ENCODE peak calls at places on chromosomes 6 and 20, in six cellular contexts. P is heart right ventricle, W is BE2C, O is psoas muscle, M is ascending aorta, C is aorta. D is an unnamed sample.

GRCh38 chr20:17556842-17557674 is 12.8 kb upstream of the DSTN start:
- DNase-seq in O (peak; percentile 63), W (peak; percentile 53), M (peak; percentile 82), P (peak; percentile 70), C (peak; percentile 78), D (peak; percentile 92)

GRCh38 chr6:27867051-27867940 is 44.9 kb downstream of the OR2B2 start:
- DNase-seq in O (peak; percentile 56), C (peak; percentile 89), P (peak; percentile 53), M (peak; percentile 72), W (peak; percentile 91), D (peak; percentile 85)

GRCh38 chr6:69846770-69847506 is 19.4 kb upstream of the COL19A1 start:
- DNase-seq in P (no peak), O (no peak), W (no peak), M (no peak), C (no peak), D (no peak)

GRCh38 chr6:72149715-72150114 is 263.4 kb downstream of the RIMS1 start:
- DNase-seq in C (no peak), W (no peak), O (no peak), M (no peak), P (no peak), D (no peak)

GRCh38 chr6:15755555-15755954 is 92.7 kb upstream of the DTNBP1 start:
- DNase-seq in W (no peak), O (no peak), C (no peak), P (no peak), M (no peak), D (no peak)

GRCh38 chr6:75604294-75604693 is 2.6 kb downstream of the SENP6 start:
- DNase-seq in M (no peak), W (no peak), C (no peak), P (no peak), O (no peak), D (no peak)

GRCh38 chr20:38094373-38094775 is 60.8 kb downstream of the RPRD1B start:
- DNase-seq in O (peak; percentile 65), P (peak; percentile 61), W (peak; percentile 34), C (peak; percentile 66), M (peak; percentile 84), D (peak; percentile 74)

GRCh38 chr6:35048631-35049083 is 92.5 kb downstream of the TCP11 start:
- DNase-seq in P (peak; percentile 55), M (no peak), C (peak; percentile 86), O (no peak), W (no peak), D (peak; percentile 65)

GRCh38 chr20:7897965-7898364 is 42.3 kb downstream of the HAO1 start:
- DNase-seq in C (no peak), W (no peak), O (no peak), M (no peak), P (no peak), D (no peak)

GRCh38 chr6:132130530-132131298 is 179.5 kb upstream of the CCN2 start:
- DNase-seq in M (peak; percentile 91), O (peak; percentile 23), P (peak; percentile 61), C (peak; percentile 84), W (no peak), D (peak; percentile 71)

GRCh38 chr6:138728672-138729071 is 44.9 kb upstream of the CCDC28A start:
- DNase-seq in M (no peak), P (no peak), O (no peak), C (no peak), W (no peak), D (no peak)

GRCh38 chr6:16437095-16437494 is 198.7 kb downstream of the GMPR start:
- DNase-seq in C (no peak), O (no peak), M (no peak), W (no peak), P (no peak), D (no peak)

GRCh38 chr6:132964868-132965382 is 150.6 kb downstream of the RPS12 start:
- DNase-seq in P (no peak), M (no peak), W (no peak), C (no peak), O (no peak), D (no peak)

GRCh38 chr6:16243055-16243454 is 4.7 kb downstream of the GMPR start:
- DNase-seq in P (no peak), O (no peak), M (peak; percentile 85), C (peak; percentile 66), W (no peak), D (no peak)

GRCh38 chr6:44117397-44118128 is 9.7 kb downstream of the MRPL14 start:
- DNase-seq in P (no peak), M (no peak), W (no peak), O (no peak), C (no peak), D (no peak)

GRCh38 chr20:57350086-57350710 is 857 bp upstream of the RAE1 start:
- DNase-seq in W (no peak), O (no peak), P (no peak), C (no peak), M (no peak), D (no peak)

GRCh38 chr6:37015532-37015931 is 10.1 kb downstream of the FGD2 start:
- DNase-seq in M (no peak), W (no peak), P (no peak), C (no peak), O (no peak), D (no peak)

GRCh38 chr6:37018152-37019064 is 13.0 kb downstream of the FGD2 start:
- DNase-seq in O (peak; percentile 90), C (peak; percentile 94), P (peak; percentile 90), M (peak; percentile 95), W (peak; percentile 93), D (peak; percentile 96)

GRCh38 chr6:37019065-37019450 is 13.6 kb downstream of the FGD2 start:
- DNase-seq in M (no peak), W (peak; percentile 65), C (no peak), O (no peak), P (no peak), D (peak; percentile 6)

GRCh38 chr6:37016995-37017394 is 11.5 kb downstream of the FGD2 start:
- DNase-seq in M (no peak), W (no peak), O (no peak), P (no peak), C (no peak), D (peak; percentile 9)

GRCh38 chr6:37017606-37018005 is 12.2 kb downstream of the FGD2 start:
- DNase-seq in M (no peak), W (peak; percentile 32), P (no peak), C (no peak), O (no peak), D (peak; percentile 51)
- H3K27me3 ChIP-seq in M (no peaks in the 10 kb centered on the region), W (no peaks in the 10 kb centered on the region), P (no peaks in the 10 kb centered on the region), C (no peaks in the 10 kb centered on the region), O (no peaks in the 10 kb centered on the region), D (no peaks in the 10 kb centered on the region)

DNA sequence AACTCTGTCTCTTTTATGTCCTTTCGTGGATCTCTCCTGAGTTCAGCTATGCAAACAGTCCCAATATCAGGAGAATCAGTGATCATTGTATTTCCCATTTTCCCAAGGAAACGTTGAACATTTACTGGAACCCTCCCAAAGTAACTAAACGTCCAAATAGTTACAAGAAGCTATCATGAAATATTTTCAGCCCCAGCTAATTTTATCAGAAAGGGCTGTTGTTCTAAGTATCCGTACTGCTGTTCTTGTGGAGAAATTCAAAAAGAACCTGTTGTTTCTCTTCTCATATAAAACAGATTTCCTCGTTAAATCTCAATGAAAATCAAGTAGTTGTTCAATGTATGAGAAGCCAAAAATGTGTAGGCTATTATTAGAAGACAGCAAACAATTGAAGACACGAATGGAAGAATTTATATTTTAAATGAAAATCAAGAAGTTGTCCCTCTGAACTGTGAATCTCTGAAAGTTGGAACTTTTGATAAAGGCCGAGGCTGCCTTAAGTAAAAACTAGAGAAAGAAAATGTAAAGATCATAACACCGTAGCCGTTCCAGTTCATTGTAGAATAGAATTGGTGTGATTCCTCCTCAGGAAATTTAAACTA is 107.6 kb downstream of the HFE start:
- DNase-seq in M (no peak), W (no peak), C (no peak), P (no peak), O (no peak), D (no peak)
- H3K4me3 ChIP-seq in M (peak overlapping the region; percentile 62), W (peak overlapping the region; percentile 76), C (peak overlapping the region; percentile 87), P (peak overlapping the region; percentile 45), O (peak overlapping the region; percentile 67), D (peak overlapping the region; percentile 82)

DNA sequence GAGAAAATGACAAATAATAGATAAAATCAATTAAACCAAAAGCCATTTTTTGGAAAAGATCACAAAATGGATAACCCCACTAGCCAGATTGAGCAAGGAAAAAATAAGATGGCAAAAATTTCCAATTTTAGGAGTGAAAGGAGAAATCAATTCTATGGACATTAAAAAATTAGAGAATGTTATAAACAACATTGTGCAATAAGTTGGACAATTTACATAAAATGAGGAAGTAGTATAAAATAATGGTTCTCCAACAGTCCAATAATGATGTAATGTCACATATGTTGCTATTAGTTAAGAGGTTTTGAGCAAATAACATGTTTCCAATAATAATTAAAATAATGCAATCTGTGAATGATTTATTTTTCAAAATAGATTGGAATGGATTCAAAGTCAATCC is 3.1 kb upstream of the SNAP91 start:
- DNase-seq in M (no peak), O (no peak), P (no peak), C (no peak), W (no peak), D (no peak)
- H3K4me1 ChIP-seq in M (no peaks in the 10 kb centered on the region), O (no peaks in the 10 kb centered on the region), P (peaks cover 6% of the 10 kb centered on the region), C (no peaks in the 10 kb centered on the region), W (no peaks in the 10 kb centered on the region), D (no peaks in the 10 kb centered on the region)

DNA sequence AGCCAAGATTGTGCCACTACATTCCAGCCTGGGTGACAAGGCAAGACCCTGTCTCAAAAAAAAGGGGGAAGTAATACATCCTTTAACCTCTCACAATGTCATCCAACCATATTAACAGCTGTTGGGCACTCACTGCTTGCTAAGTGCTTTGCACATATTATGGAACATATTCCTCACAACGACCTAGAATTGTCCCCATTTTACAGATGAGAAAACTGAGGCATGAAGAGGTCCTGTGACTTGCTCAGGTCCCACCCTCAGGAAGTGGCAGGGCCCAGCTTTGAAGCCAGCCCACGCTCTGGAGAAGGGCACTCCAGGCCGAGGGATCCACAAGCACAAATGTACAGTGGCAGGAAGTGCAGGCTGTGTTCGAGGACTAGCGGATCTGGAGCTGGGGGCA is 33.3 kb downstream of the BPIFB1 start:
- DNase-seq in C (no peak), W (no peak), O (no peak), M (no peak), P (no peak), D (no peak)
- H3K27me3 ChIP-seq in C (no peaks in the 10 kb centered on the region), W (no peaks in the 10 kb centered on the region), O (peaks cover 4% of the 10 kb centered on the region), M (no peaks in the 10 kb centered on the region), P (peaks cover 14% of the 10 kb centered on the region), D (no peaks in the 10 kb centered on the region)

D was measured in right cardiac atrium.